ENCODE peak calls at places on chromosomes 12 and 14, in seven cellular contexts. One of them, this sample, is unnamed.

GRCh38 chr12:111166779-111167540 is 201.9 kb downstream of the PHETA1 start:
- DNase-seq in GM12891: no peak
- DNase-seq in SK-N-SH: no peak
- DNase-seq in GM12892: no peak
- DNase-seq in H1: no peak
- DNase-seq in GM12878: no peak
- DNase-seq in HepG2: no peak
- DNase-seq in this sample: no peak

GRCh38 chr12:76216585-76217472 is 131.4 kb downstream of the BBS10 start:
- DNase-seq in GM12891: no peak
- DNase-seq in SK-N-SH: no peak
- DNase-seq in GM12892: no peak
- DNase-seq in H1: no peak
- DNase-seq in GM12878: no peak
- DNase-seq in HepG2: no peak
- DNase-seq in this sample: peak; percentile 20

GRCh38 chr12:70469221-70469820 is 103.2 kb downstream of the KCNMB4 start:
- DNase-seq in GM12891: no peak
- DNase-seq in SK-N-SH: no peak
- DNase-seq in GM12892: no peak
- DNase-seq in H1: no peak
- DNase-seq in GM12878: peak; percentile 36
- DNase-seq in HepG2: no peak
- DNase-seq in this sample: no peak

GRCh38 chr12:131950182-131950913 is 606 bp downstream of the EP400 start:
- DNase-seq in GM12891: no peak
- DNase-seq in SK-N-SH: peak; percentile 79
- DNase-seq in GM12892: no peak
- DNase-seq in H1: no peak
- DNase-seq in GM12878: no peak
- DNase-seq in HepG2: no peak
- DNase-seq in this sample: peak; percentile 45

GRCh38 chr14:67806228-67806627 is 10.2 kb downstream of the ZFYVE26 start:
- DNase-seq in GM12891: no peak
- DNase-seq in SK-N-SH: no peak
- DNase-seq in GM12892: no peak
- DNase-seq in H1: no peak
- DNase-seq in GM12878: no peak
- DNase-seq in HepG2: no peak
- DNase-seq in this sample: no peak

GRCh38 chr14:22739423-22739822 is 27.1 kb upstream of the OXA1L start:
- DNase-seq in GM12891: no peak
- DNase-seq in SK-N-SH: no peak
- DNase-seq in GM12892: no peak
- DNase-seq in H1: no peak
- DNase-seq in GM12878: no peak
- DNase-seq in HepG2: no peak
- DNase-seq in this sample: no peak

GRCh38 chr12:121801601-121802484 is 2.0 kb upstream of the SETD1B start:
- DNase-seq in GM12891: no peak
- DNase-seq in SK-N-SH: no peak
- DNase-seq in GM12892: no peak
- DNase-seq in H1: no peak
- DNase-seq in GM12878: no peak
- DNase-seq in HepG2: no peak
- DNase-seq in this sample: no peak

GRCh38 chr14:37124617-37125016 is 47.8 kb downstream of the SLC25A21 start:
- DNase-seq in GM12891: no peak
- DNase-seq in SK-N-SH: no peak
- DNase-seq in GM12892: no peak
- DNase-seq in H1: peak; percentile 9
- DNase-seq in GM12878: no peak
- DNase-seq in HepG2: peak; percentile 41
- DNase-seq in this sample: no peak

GRCh38 chr12:24821691-24822090 is 127.2 kb downstream of the BCAT1 start:
- DNase-seq in GM12891: no peak
- DNase-seq in SK-N-SH: no peak
- DNase-seq in GM12892: no peak
- DNase-seq in H1: no peak
- DNase-seq in GM12878: peak; percentile 51
- DNase-seq in HepG2: no peak
- DNase-seq in this sample: no peak

GRCh38 chr12:26373606-26374495 is 178.5 kb downstream of the SSPN start:
- DNase-seq in GM12891: no peak
- DNase-seq in SK-N-SH: no peak
- DNase-seq in GM12892: no peak
- DNase-seq in H1: no peak
- DNase-seq in GM12878: no peak
- DNase-seq in HepG2: no peak
- DNase-seq in this sample: no peak

GRCh38 chr14:80419339-80419738 is 208.0 kb upstream of the DIO2 start:
- DNase-seq in GM12891: no peak
- DNase-seq in SK-N-SH: no peak
- DNase-seq in GM12892: no peak
- DNase-seq in H1: no peak
- DNase-seq in GM12878: no peak
- DNase-seq in HepG2: no peak
- DNase-seq in this sample: no peak

GRCh38 chr12:32214723-32215122 is 108.1 kb downstream of the BICD1 start:
- DNase-seq in GM12891: no peak
- DNase-seq in SK-N-SH: no peak
- DNase-seq in GM12892: no peak
- DNase-seq in H1: no peak
- DNase-seq in GM12878: no peak
- DNase-seq in HepG2: no peak
- DNase-seq in this sample: no peak

GRCh38 chr14:72023128-72024042 is 91.2 kb downstream of the RGS6 start:
- DNase-seq in GM12891: no peak
- DNase-seq in SK-N-SH: no peak
- DNase-seq in GM12892: no peak
- DNase-seq in H1: no peak
- DNase-seq in GM12878: peak; percentile 25
- DNase-seq in HepG2: no peak
- DNase-seq in this sample: no peak

GRCh38 chr12:12774791-12775190 is 10.7 kb upstream of the APOLD1 start:
- DNase-seq in GM12891: no peak
- DNase-seq in SK-N-SH: no peak
- DNase-seq in GM12892: no peak
- DNase-seq in H1: no peak
- DNase-seq in GM12878: no peak
- DNase-seq in HepG2: no peak
- DNase-seq in this sample: no peak

GRCh38 chr14:77067632-77068514 is 30.2 kb upstream of the CIPC start:
- DNase-seq in GM12891: no peak
- DNase-seq in SK-N-SH: peak; percentile 84
- DNase-seq in GM12892: peak; percentile 61
- DNase-seq in H1: peak; percentile 62
- DNase-seq in GM12878: no peak
- DNase-seq in HepG2: no peak
- DNase-seq in this sample: peak; percentile 47

GRCh38 chr14:72740966-72741835 is 152.7 kb downstream of the DPF3 start:
- DNase-seq in GM12891: no peak
- DNase-seq in SK-N-SH: no peak
- DNase-seq in GM12892: no peak
- DNase-seq in H1: no peak
- DNase-seq in GM12878: no peak
- DNase-seq in HepG2: no peak
- DNase-seq in this sample: no peak

GRCh38 chr12:47878918-47879481 is 25.8 kb downstream of the VDR start:
- DNase-seq in GM12891: no peak
- DNase-seq in SK-N-SH: no peak
- DNase-seq in GM12892: no peak
- DNase-seq in H1: no peak
- DNase-seq in GM12878: no peak
- DNase-seq in HepG2: no peak
- DNase-seq in this sample: no peak

GRCh38 chr12:103336940-103337339 is 158.8 kb downstream of the C12orf42 start:
- DNase-seq in GM12891: no peak
- DNase-seq in SK-N-SH: no peak
- DNase-seq in GM12892: no peak
- DNase-seq in H1: no peak
- DNase-seq in GM12878: no peak
- DNase-seq in HepG2: no peak
- DNase-seq in this sample: no peak

GRCh38 chr12:113154351-113154973 is 4.9 kb downstream of the CFAP73 start:
- DNase-seq in GM12891: no peak
- DNase-seq in SK-N-SH: peak; percentile 83
- DNase-seq in GM12892: no peak
- DNase-seq in H1: peak; percentile 44
- DNase-seq in GM12878: no peak
- DNase-seq in HepG2: no peak
- DNase-seq in this sample: no peak

GRCh38 chr12:104735801-104736200 is 222.3 kb downstream of the SLC41A2 start:
- DNase-seq in GM12891: no peak
- DNase-seq in SK-N-SH: no peak
- DNase-seq in GM12892: no peak
- DNase-seq in H1: no peak
- DNase-seq in GM12878: no peak
- DNase-seq in HepG2: no peak
- DNase-seq in this sample: no peak

GRCh38 chr12:104737682-104738370 is 220.3 kb downstream of the SLC41A2 start:
- DNase-seq in GM12891: no peak
- DNase-seq in SK-N-SH: no peak
- DNase-seq in GM12892: no peak
- DNase-seq in H1: no peak
- DNase-seq in GM12878: no peak
- DNase-seq in HepG2: no peak
- DNase-seq in this sample: no peak

GRCh38 chr12:104734541-104735075 is 223.5 kb downstream of the SLC41A2 start:
- DNase-seq in GM12891: no peak
- DNase-seq in SK-N-SH: no peak
- DNase-seq in GM12892: no peak
- DNase-seq in H1: no peak
- DNase-seq in GM12878: no peak
- DNase-seq in HepG2: no peak
- DNase-seq in this sample: no peak

GRCh38 chr12:104737113-104737512 is 221.0 kb downstream of the SLC41A2 start:
- DNase-seq in GM12891: no peak
- DNase-seq in SK-N-SH: no peak
- DNase-seq in GM12892: no peak
- DNase-seq in H1: no peak
- DNase-seq in GM12878: no peak
- DNase-seq in HepG2: no peak
- DNase-seq in this sample: no peak

DNA sequence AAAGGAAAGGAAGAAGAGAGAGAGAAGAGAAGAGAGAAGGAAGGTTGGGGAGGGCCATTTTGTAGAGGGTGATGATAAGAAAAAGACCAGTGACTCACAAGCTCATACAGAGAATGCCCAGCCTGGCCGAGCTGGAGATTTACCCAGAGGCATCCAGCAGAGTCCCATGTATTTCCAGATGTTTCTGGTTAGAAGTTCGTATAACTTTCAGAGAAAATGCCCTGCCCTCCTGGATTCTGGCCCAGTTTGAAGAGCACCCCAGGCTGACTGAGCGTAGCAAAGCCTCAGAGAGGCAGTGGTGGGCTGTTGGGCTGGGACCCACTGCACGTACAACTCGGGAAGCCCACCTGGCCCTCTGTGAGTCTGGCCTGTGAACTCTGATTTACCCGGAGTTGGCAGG is 221.8 kb downstream of the SLC41A2 start:
- DNase-seq in GM12891: no peak
- DNase-seq in SK-N-SH: peak; percentile 55
- DNase-seq in GM12892: no peak
- DNase-seq in H1: no peak
- DNase-seq in GM12878: no peak
- DNase-seq in HepG2: no peak
- DNase-seq in this sample: no peak
- TF ChIP-seq TAF1 in GM12891: no peak
- TF ChIP-seq TAF1 in SK-N-SH: no peak
- TF ChIP-seq TAF1 in GM12892: no peak
- TF ChIP-seq TAF1 in H1: no peak
- TF ChIP-seq TAF1 in GM12878: no peak
- TF ChIP-seq TAF1 in HepG2: no peak
- TF ChIP-seq TAF1 in this sample: no peak

DNA sequence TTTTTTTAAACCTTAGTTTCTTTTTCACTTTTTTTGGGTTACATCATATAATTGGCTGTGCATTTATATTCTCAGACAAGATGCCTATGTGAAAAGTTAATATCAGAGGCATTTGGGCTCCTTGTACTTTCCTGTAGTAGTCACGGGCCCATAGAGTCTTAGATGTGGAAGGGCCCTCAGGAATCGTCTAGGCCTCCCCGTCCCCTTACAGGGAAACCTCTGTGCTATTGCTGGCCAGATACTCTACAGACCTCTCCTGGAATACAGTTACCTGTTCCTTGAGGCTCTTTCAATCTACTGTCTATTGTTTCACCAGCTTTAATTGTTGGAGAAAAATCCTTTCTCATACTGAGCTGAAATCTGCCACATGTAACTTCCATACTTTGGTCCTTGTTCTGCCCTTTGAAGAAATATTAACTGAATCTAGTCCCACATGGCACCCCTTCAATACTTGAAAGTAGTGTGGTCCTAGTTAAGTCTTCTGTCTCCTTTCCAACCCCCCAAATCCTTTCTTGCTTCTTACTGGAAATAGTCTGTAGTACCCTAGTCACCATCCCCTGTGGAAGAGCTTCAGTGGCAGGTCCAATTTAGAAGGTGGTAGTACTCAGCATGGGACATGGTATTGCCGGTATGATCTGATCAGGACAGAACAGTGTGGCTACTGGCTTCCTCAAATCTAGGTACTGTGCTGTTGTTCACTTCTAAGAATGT is 3.1 kb downstream of the ATP23 start:
- DNase-seq in GM12891: no peak
- DNase-seq in SK-N-SH: no peak
- DNase-seq in GM12892: no peak
- DNase-seq in H1: no peak
- DNase-seq in GM12878: no peak
- DNase-seq in HepG2: no peak
- DNase-seq in this sample: no peak
- TF ChIP-seq TAF1 in GM12891: no peak
- TF ChIP-seq TAF1 in SK-N-SH: no peak
- TF ChIP-seq TAF1 in GM12892: no peak
- TF ChIP-seq TAF1 in H1: no peak
- TF ChIP-seq TAF1 in GM12878: no peak
- TF ChIP-seq TAF1 in HepG2: no peak
- TF ChIP-seq TAF1 in this sample: no peak

GRCh38 chr12:116708826-116709756 is 28.8 kb downstream of the SPRING1 start:
- DNase-seq in GM12891: no peak
- DNase-seq in SK-N-SH: peak; percentile 74
- DNase-seq in GM12892: no peak
- DNase-seq in H1: no peak
- DNase-seq in GM12878: no peak
- DNase-seq in HepG2: peak; percentile 25
- DNase-seq in this sample: no peak
- TF ChIP-seq TAF1 in GM12891: no peak
- TF ChIP-seq TAF1 in SK-N-SH: no peak
- TF ChIP-seq TAF1 in GM12892: no peak
- TF ChIP-seq TAF1 in H1: no peak
- TF ChIP-seq TAF1 in GM12878: no peak
- TF ChIP-seq TAF1 in HepG2: no peak
- TF ChIP-seq TAF1 in this sample: no peak

GRCh38 chr12:108850854-108851573 is 6.4 kb downstream of the SSH1 start:
- DNase-seq in GM12891: peak; percentile 65
- DNase-seq in SK-N-SH: peak; percentile 85
- DNase-seq in GM12892: peak; percentile 67
- DNase-seq in H1: no peak
- DNase-seq in GM12878: peak; percentile 79
- DNase-seq in HepG2: no peak
- DNase-seq in this sample: peak; percentile 61
- TF ChIP-seq TAF1 in GM12891: no peak
- TF ChIP-seq TAF1 in SK-N-SH: no peak
- TF ChIP-seq TAF1 in GM12892: no peak
- TF ChIP-seq TAF1 in H1: no peak
- TF ChIP-seq TAF1 in GM12878: no peak
- TF ChIP-seq TAF1 in HepG2: no peak
- TF ChIP-seq TAF1 in this sample: no peak